ENCODE peak calls at places on chromosomes 12 and 14, in four cellular contexts. One of them, this sample, is unnamed.

GRCh38 chr12:3820122-3820521 is 53.1 kb downstream of the PARP11 start:
- DNase-seq in mammary epithelial cell: peak; percentile 36
- DNase-seq in HCT116: no peak
- DNase-seq in HepG2: peak; percentile 24
- DNase-seq in this sample: no peak

GRCh38 chr14:96225745-96226151 is 21.1 kb downstream of the BDKRB2 start:
- DNase-seq in mammary epithelial cell: peak; percentile 54
- DNase-seq in HCT116: no peak
- DNase-seq in HepG2: peak; percentile 7
- DNase-seq in this sample: peak; percentile 90

GRCh38 chr12:98235301-98235700 is 280.1 kb upstream of the TMPO start:
- DNase-seq in mammary epithelial cell: no peak
- DNase-seq in HCT116: no peak
- DNase-seq in HepG2: no peak
- DNase-seq in this sample: no peak

GRCh38 chr14:77663289-77663688 is 44.5 kb downstream of the ALKBH1 start:
- DNase-seq in mammary epithelial cell: peak; percentile 91
- DNase-seq in HCT116: no peak
- DNase-seq in HepG2: no peak
- DNase-seq in this sample: no peak

GRCh38 chr12:79333144-79333543 is 357.6 kb downstream of the PAWR start:
- DNase-seq in mammary epithelial cell: no peak
- DNase-seq in HCT116: no peak
- DNase-seq in HepG2: no peak
- DNase-seq in this sample: no peak

GRCh38 chr12:3527181-3527580 is 36.2 kb downstream of the PRMT8 start:
- DNase-seq in mammary epithelial cell: peak; percentile 90
- DNase-seq in HCT116: peak; percentile 47
- DNase-seq in HepG2: no peak
- DNase-seq in this sample: no peak

GRCh38 chr14:99460793-99461192 is 19.9 kb downstream of the SETD3 start:
- DNase-seq in mammary epithelial cell: peak; percentile 95
- DNase-seq in HCT116: no peak
- DNase-seq in HepG2: no peak
- DNase-seq in this sample: peak; percentile 77

GRCh38 chr12:6279631-6280030 is 30.9 kb upstream of the PLEKHG6 start:
- DNase-seq in mammary epithelial cell: no peak
- DNase-seq in HCT116: no peak
- DNase-seq in HepG2: no peak
- DNase-seq in this sample: peak; percentile 66

GRCh38 chr12:54040148-54040494 is 7.3 kb downstream of the HOXC5 start:
- DNase-seq in mammary epithelial cell: no peak
- DNase-seq in HCT116: no peak
- DNase-seq in HepG2: no peak
- DNase-seq in this sample: peak; percentile 73

GRCh38 chr12:48414046-48414445 is 58.3 kb upstream of the ANP32D start:
- DNase-seq in mammary epithelial cell: no peak
- DNase-seq in HCT116: no peak
- DNase-seq in HepG2: no peak
- DNase-seq in this sample: no peak

GRCh38 chr14:30125322-30125944 is 197.8 kb upstream of the PRKD1 start:
- DNase-seq in mammary epithelial cell: no peak
- DNase-seq in HCT116: no peak
- DNase-seq in HepG2: no peak
- DNase-seq in this sample: no peak

GRCh38 chr12:21350975-21351374 is 16.3 kb upstream of the SLCO1A2 start:
- DNase-seq in mammary epithelial cell: no peak
- DNase-seq in HCT116: no peak
- DNase-seq in HepG2: peak; percentile 75
- DNase-seq in this sample: no peak

GRCh38 chr12:1720494-1720893 is 29.6 kb downstream of the ADIPOR2 start:
- DNase-seq in mammary epithelial cell: no peak
- DNase-seq in HCT116: no peak
- DNase-seq in HepG2: no peak
- DNase-seq in this sample: no peak

GRCh38 chr12:34291001-34291400 is 268.7 kb downstream of the ALG10 start:
- DNase-seq in mammary epithelial cell: no peak
- DNase-seq in HCT116: no peak
- DNase-seq in HepG2: no peak
- DNase-seq in this sample: peak; percentile 23

GRCh38 chr14:32682219-32682618 is 256.5 kb upstream of the NPAS3 start:
- DNase-seq in mammary epithelial cell: no peak
- DNase-seq in HCT116: no peak
- DNase-seq in HepG2: no peak
- DNase-seq in this sample: no peak

GRCh38 chr14:59207506-59207933 is 19.1 kb downstream of the DAAM1 start:
- DNase-seq in mammary epithelial cell: no peak
- DNase-seq in HCT116: no peak
- DNase-seq in HepG2: no peak
- DNase-seq in this sample: no peak

GRCh38 chr14:104161601-104162367 is 23.4 kb downstream of the KIF26A start:
- DNase-seq in mammary epithelial cell: no peak
- DNase-seq in HCT116: no peak
- DNase-seq in HepG2: no peak
- DNase-seq in this sample: no peak

GRCh38 chr12:90124289-90124688 is 415.7 kb upstream of the ATP2B1 start:
- DNase-seq in mammary epithelial cell: peak; percentile 12
- DNase-seq in HCT116: no peak
- DNase-seq in HepG2: no peak
- DNase-seq in this sample: no peak

GRCh38 chr12:3273409-3273853 is 196.3 kb downstream of the TSPAN9 start:
- DNase-seq in mammary epithelial cell: peak; percentile 54
- DNase-seq in HCT116: peak; percentile 7
- DNase-seq in HepG2: no peak
- DNase-seq in this sample: no peak

GRCh38 chr14:74552623-74553022 is 59.1 kb downstream of the ISCA2 start:
- DNase-seq in mammary epithelial cell: no peak
- DNase-seq in HCT116: no peak
- DNase-seq in HepG2: no peak
- DNase-seq in this sample: no peak

GRCh38 chr14:90809530-90810312 is 6.5 kb downstream of the TTC7B start:
- DNase-seq in mammary epithelial cell: no peak
- DNase-seq in HCT116: no peak
- DNase-seq in HepG2: no peak
- DNase-seq in this sample: no peak
- H3K4me1 ChIP-seq in mammary epithelial cell: no peaks in the 10 kb centered on the region
- H3K4me1 ChIP-seq in HCT116: no peaks in the 10 kb centered on the region
- H3K4me1 ChIP-seq in HepG2: peaks cover 9% of the 10 kb centered on the region
- H3K4me1 ChIP-seq in this sample: peaks cover 19% of the 10 kb centered on the region

DNA sequence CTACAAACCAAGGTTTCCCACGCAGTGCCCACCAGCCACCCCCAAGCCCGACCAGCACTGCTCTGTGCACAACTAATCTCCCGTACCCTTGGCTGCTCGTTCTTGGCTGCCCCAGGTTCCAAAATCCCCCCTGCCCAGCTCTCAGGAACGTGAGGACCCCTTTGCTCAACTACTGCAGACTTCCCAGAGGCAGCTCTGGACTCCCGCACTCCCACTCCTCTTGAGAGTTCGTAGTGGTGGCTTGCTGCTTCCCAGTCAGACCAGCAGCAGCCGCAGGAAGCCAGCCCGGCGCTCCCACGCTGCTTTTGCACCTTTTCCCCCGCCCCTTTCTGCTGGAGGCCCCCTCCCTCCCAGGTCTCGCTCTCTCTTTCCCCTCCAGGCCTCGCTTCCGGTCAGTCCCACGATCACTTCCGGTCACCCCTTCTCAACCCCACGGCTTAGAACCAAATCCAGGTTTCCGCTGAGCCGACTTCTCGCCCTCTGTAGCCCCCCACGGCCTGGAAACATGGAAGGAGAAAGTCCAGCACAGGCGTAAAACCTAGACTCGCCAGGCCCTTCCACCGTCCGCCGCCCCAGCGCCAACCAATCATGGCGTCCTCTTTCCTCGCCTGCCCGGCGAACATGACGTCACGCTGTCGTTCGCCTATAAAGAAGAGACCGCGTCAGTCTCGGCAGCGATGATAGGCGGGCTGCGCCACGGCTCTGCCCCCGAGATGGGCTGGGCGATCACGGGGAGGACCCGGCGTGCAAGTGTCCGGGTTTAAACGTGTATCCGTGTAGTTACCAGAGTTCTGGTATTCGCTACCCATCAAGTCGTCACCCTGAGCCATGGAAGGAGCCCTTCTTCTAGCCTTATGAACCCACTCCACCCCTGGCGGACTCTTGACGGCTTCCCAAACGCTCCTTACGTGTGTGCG is at the start of gene TFCP2:
- DNase-seq in mammary epithelial cell: peak; percentile 93
- DNase-seq in HCT116: peak; percentile 97
- DNase-seq in HepG2: peak; percentile 93
- DNase-seq in this sample: peak; percentile 99
- TF ChIP-seq CTCF in mammary epithelial cell: no peak
- TF ChIP-seq CTCF in HCT116: no peak
- TF ChIP-seq CTCF in HepG2: peak; percentile 10
- TF ChIP-seq CTCF in this sample: no peak

GRCh38 chr12:15130521-15130920 is 90.7 kb downstream of the RERG start:
- DNase-seq in mammary epithelial cell: no peak
- DNase-seq in HCT116: no peak
- DNase-seq in HepG2: no peak
- DNase-seq in this sample: no peak

DNA sequence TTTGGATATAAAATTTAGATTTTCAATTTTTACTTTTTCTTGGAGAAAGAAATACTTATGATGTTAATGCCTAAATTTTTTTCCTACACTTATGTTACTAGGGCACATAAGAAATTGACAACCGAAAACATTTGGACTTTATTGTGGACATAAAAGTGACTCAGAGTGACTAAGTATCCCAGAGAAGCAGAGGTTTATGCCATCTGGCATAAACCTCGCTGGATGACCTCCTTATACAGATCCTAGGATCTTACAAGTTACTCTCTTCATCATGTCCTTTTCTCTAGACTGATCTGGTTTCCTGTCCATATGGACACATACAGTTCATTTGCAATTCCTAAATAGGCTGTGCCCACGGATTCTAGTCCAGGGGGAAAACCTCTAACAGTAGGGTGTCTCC is 89.8 kb downstream of the RERG start:
- DNase-seq in mammary epithelial cell: peak; percentile 19
- DNase-seq in HCT116: no peak
- DNase-seq in HepG2: no peak
- DNase-seq in this sample: no peak
- H3K9ac ChIP-seq in mammary epithelial cell: no peak overlapping the region
- H3K9ac ChIP-seq in HCT116: no peak overlapping the region
- H3K9ac ChIP-seq in HepG2: no peak overlapping the region
- H3K9ac ChIP-seq in this sample: no peak overlapping the region

GRCh38 chr12:109112720-109113465 is 3.5 kb upstream of the ACACB start:
- DNase-seq in mammary epithelial cell: no peak
- DNase-seq in HCT116: no peak
- DNase-seq in HepG2: peak; percentile 29
- DNase-seq in this sample: peak; percentile 24
- H3K4me1 ChIP-seq in mammary epithelial cell: peaks cover 11% of the 10 kb centered on the region
- H3K4me1 ChIP-seq in HCT116: no peaks in the 10 kb centered on the region
- H3K4me1 ChIP-seq in HepG2: peaks cover 72% of the 10 kb centered on the region
- H3K4me1 ChIP-seq in this sample: peaks cover 9% of the 10 kb centered on the region

DNA sequence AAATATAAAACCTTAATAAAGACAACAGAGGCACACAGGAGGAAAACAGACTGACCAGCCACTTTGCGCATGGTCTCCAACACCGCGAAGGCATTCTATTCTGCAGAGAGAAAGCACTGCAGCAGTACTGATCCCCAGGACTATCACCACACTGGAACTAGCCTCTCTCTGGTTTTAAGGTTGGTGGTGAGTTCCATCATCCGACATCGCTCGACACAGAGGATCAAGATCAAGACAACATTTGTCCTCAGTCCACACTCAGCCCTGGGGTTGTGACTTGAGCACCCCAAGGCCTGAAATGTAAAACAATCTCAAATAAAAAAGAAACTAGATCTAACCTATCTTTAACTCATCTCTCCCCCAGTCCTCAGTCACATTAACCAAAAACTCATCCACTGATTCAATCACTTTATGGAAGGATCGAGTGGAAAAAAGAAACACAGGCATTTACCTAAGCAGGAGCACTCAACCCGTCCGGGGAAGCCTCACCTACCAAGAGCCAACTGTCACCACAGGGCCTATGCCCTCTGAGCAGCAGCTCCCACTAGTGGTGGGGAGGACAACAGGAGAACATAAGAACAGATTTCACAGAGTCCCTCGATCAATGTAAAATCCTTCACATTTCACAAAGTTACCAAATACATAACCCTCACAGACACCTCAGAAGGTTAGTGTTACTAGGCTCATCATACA is 17.7 kb downstream of the STXBP6 start:
- DNase-seq in mammary epithelial cell: no peak
- DNase-seq in HCT116: no peak
- DNase-seq in HepG2: peak; percentile 84
- DNase-seq in this sample: peak; percentile 69
- TF ChIP-seq CTCF in mammary epithelial cell: no peak
- TF ChIP-seq CTCF in HCT116: peak; percentile 28
- TF ChIP-seq CTCF in HepG2: peak; percentile 94
- TF ChIP-seq CTCF in this sample: peak; percentile 59

DNA sequence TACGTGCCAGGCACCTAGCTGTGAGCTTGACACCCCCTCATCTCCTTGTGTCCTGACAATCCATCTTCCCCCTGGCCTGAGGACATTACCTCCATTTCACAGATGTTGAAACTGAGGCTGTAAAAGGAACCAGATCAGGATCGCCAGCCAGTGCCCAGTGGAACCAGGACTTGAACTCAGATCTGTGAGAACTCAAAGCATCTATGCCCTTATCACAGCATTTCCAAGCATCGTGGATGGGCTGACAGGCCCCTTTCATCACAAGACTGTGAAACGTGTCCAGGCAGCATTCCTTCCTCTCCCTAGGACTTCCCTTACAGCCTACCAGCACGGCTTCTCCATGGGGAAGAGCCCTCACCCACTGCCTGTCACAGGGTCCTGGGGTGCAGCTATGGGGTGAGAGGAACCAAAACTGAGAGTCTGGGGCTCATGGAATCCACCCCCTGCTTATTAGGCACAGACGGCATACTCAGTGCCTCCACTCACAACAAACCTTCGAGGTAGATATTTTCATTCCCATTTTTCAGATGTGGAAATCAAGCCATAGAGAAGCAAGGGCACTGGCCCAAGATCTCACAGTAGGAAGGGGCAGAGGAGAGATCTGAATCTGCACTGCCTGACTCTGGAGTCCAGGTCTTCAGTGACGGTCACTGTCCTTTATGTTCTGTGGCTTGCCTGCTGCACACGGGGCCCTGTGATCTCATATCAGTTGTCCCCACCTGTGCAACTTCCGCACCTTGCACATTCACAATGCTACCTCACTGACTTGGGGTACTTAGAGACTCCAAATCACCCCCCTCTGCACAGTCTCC is 26.8 kb downstream of the CMKLR1 start:
- DNase-seq in mammary epithelial cell: no peak
- DNase-seq in HCT116: no peak
- DNase-seq in HepG2: peak; percentile 32
- DNase-seq in this sample: no peak
- H3K9ac ChIP-seq in mammary epithelial cell: no peak overlapping the region
- H3K9ac ChIP-seq in HCT116: no peak overlapping the region
- H3K9ac ChIP-seq in HepG2: peak overlapping the region; percentile 68
- H3K9ac ChIP-seq in this sample: no peak overlapping the region

This sample was measured in endodermal cell.